ENCODE peak calls at places on chromosomes 13 and 19, in five cellular contexts. Z, C, B, G and L are unnamed samples.

GRCh38 chr13:48580185-48580803 is 47.4 kb upstream of the RCBTB2 start:
- DNase-seq in Z (peak), B (peak), G (peak), C (peak), L (peak)

GRCh38 chr19:50896591-50897190 is 14.5 kb downstream of the KLK4 start:
- DNase-seq in B (no peak), G (peak), Z (no peak), C (no peak), L (no peak)

GRCh38 chr13:98176777-98177608 is at the start of gene RNF113B:
- DNase-seq in B (no peak), G (no peak), Z (no peak), C (no peak), L (no peak)

GRCh38 chr13:90049989-90050671 is 1297.4 kb upstream of the MIR17HG start:
- DNase-seq in Z (no peak), C (no peak), G (no peak), B (no peak), L (no peak)

GRCh38 chr13:106497079-106497478 is 38.4 kb downstream of the EFNB2 start:
- DNase-seq in B (no peak), G (no peak), C (no peak), Z (no peak), L (no peak)

GRCh38 chr13:44576396-44577235 is 486 bp upstream of the TSC22D1 start:
- DNase-seq in G (peak), B (peak), C (peak), Z (peak), L (peak)

GRCh38 chr13:46211116-46211515 is 612 bp upstream of the LRRC63 start:
- DNase-seq in B (no peak), G (no peak), C (peak), Z (peak), L (no peak)

GRCh38 chr19:17448190-17448967 is at the start of gene TMEM221:
- DNase-seq in Z (peak), C (peak), G (peak), B (peak), L (peak)

GRCh38 chr19:35911790-35912189 is 3.7 kb upstream of the TYROBP start:
- DNase-seq in G (no peak), B (no peak), C (no peak), Z (no peak), L (no peak)

GRCh38 chr13:59809564-59809963 is 354.2 kb downstream of the DIAPH3 start:
- DNase-seq in C (no peak), G (no peak), Z (no peak), B (no peak), L (no peak)

GRCh38 chr19:4768934-4769777 is 22.4 kb upstream of the FEM1A start:
- DNase-seq in G (peak), C (peak), Z (peak), B (peak), L (peak)